ENCODE peak calls at places on chromosome 7, in ten cellular contexts. B, C, U, J, T, R, L, Z, O and Y are unnamed samples.

GRCh38 chr7:138243430-138243829 is 167.2 kb downstream of the AKR1D1 start:
- DNase-seq in C (no peak), B (peak), U (peak), R (no peak), T (no peak), L (no peak), O (no peak), Z (peak), J (no peak), Y (no peak)

GRCh38 chr7:142327555-142327954 is 69.7 kb upstream of the PRSS58 start:
- DNase-seq in Z (no peak), R (no peak), T (no peak), C (no peak), L (no peak), J (no peak), B (no peak), U (no peak), O (no peak), Y (no peak)

GRCh38 chr7:16770657-16771329 is 17.2 kb downstream of the TSPAN13 start:
- DNase-seq in C (no peak), J (no peak), L (no peak), Z (no peak), T (no peak), R (no peak), U (peak), B (no peak), O (no peak), Y (no peak)

GRCh38 chr7:137998250-137998649 is 3.6 kb downstream of the CREB3L2 start:
- DNase-seq in L (no peak), R (no peak), T (no peak), U (no peak), J (no peak), Z (no peak), B (no peak), O (no peak), C (no peak), Y (peak)

GRCh38 chr7:134737561-134738353 is 41.7 kb upstream of the CALD1 start:
- DNase-seq in T (no peak), B (no peak), U (no peak), O (no peak), L (no peak), J (peak), R (no peak), C (no peak), Z (no peak), Y (no peak)

GRCh38 chr7:4725014-4725951 is 43.2 kb downstream of the FOXK1 start:
- DNase-seq in B (peak), R (peak), L (peak), C (peak), U (peak), O (peak), J (no peak), Z (peak), T (peak), Y (peak)

GRCh38 chr7:18638594-18639452 is 143.3 kb downstream of the HDAC9 start:
- DNase-seq in U (no peak), J (peak), B (no peak), C (no peak), O (no peak), L (no peak), T (no peak), Z (peak), R (no peak), Y (no peak)

GRCh38 chr7:80135306-80136104 is 874 bp downstream of the GNAI1 start:
- DNase-seq in Z (peak), C (peak), J (no peak), O (peak), U (peak), T (peak), R (no peak), B (no peak), L (peak), Y (peak)

GRCh38 chr7:1512781-1513656 is 8.8 kb upstream of the INTS1 start:
- DNase-seq in O (no peak), Z (no peak), C (peak), J (no peak), R (peak), T (no peak), U (no peak), L (peak), B (no peak), Y (no peak)

GRCh38 chr7:30310674-30311362 is 26.4 kb downstream of the ZNRF2 start:
- DNase-seq in B (no peak), J (no peak), T (no peak), L (no peak), R (no peak), U (no peak), C (no peak), Z (no peak), O (no peak), Y (no peak)

GRCh38 chr7:79096361-79096805 is 357.1 kb downstream of the MAGI2 start:
- DNase-seq in T (no peak), R (no peak), Z (no peak), U (no peak), C (no peak), L (no peak), O (no peak), B (no peak), J (no peak), Y (no peak)

GRCh38 chr7:101539784-101540183 is 89.3 kb downstream of the MYL10 start:
- DNase-seq in L (no peak), T (no peak), C (no peak), B (no peak), U (no peak), J (no peak), Z (no peak), O (no peak), R (no peak), Y (no peak)

GRCh38 chr7:70836279-70836678 is 295.7 kb upstream of the GALNT17 start:
- DNase-seq in R (no peak), B (no peak), C (no peak), Z (no peak), L (no peak), T (no peak), O (no peak), J (no peak), U (no peak), Y (no peak)

GRCh38 chr7:157139142-157140117 is 704 bp downstream of the UBE3C start:
- DNase-seq in T (no peak), L (peak), R (peak), U (peak), B (peak), J (no peak), O (no peak), Z (peak), C (no peak), Y (no peak)

GRCh38 chr7:45983720-45984032 is 62.6 kb upstream of the IGFBP3 start:
- DNase-seq in T (no peak), J (no peak), B (no peak), Z (no peak), U (no peak), O (no peak), L (no peak), R (no peak), C (peak), Y (no peak)

GRCh38 chr7:22720791-22721786 is 5.9 kb upstream of the IL6 start:
- DNase-seq in C (no peak), O (no peak), Z (no peak), T (no peak), L (no peak), B (no peak), J (no peak), U (no peak), R (no peak), Y (no peak)

GRCh38 chr7:22990588-22990949 is 23.4 kb downstream of the HYCC1 start:
- DNase-seq in Z (no peak), B (no peak), J (peak), L (no peak), U (no peak), R (no peak), T (no peak), O (no peak), C (no peak), Y (no peak)

GRCh38 chr7:51014811-51015210 is 232.1 kb upstream of the GRB10 start:
- DNase-seq in T (no peak), L (no peak), B (peak), C (no peak), Z (no peak), U (no peak), O (no peak), R (no peak), J (no peak), Y (no peak)

GRCh38 chr7:35802649-35803048 is 1.8 kb downstream of the SEPTIN7 start:
- DNase-seq in L (peak), J (no peak), C (peak), T (no peak), R (no peak), Z (no peak), U (no peak), O (no peak), B (no peak), Y (no peak)

GRCh38 chr7:117411539-117411938 is 15.8 kb downstream of the ASZ1 start:
- DNase-seq in R (no peak), T (no peak), C (no peak), U (no peak), Z (no peak), O (no peak), J (no peak), L (no peak), B (no peak), Y (no peak)

GRCh38 chr7:37096341-37096740 is 352.3 kb downstream of the ELMO1 start:
- DNase-seq in C (no peak), R (no peak), T (no peak), O (no peak), J (no peak), B (no peak), L (no peak), Z (no peak), U (no peak), Y (no peak)

GRCh38 chr7:5439209-5439571 is 15.6 kb upstream of the TNRC18 start:
- DNase-seq in R (no peak), J (no peak), L (no peak), O (no peak), Z (no peak), T (no peak), U (no peak), C (no peak), B (no peak), Y (no peak)

GRCh38 chr7:115097175-115097671 is 175.3 kb downstream of the MDFIC start:
- DNase-seq in C (no peak), J (peak), L (no peak), R (no peak), O (no peak), Z (no peak), T (no peak), B (no peak), U (peak), Y (no peak)

GRCh38 chr7:117323585-117323876 is 673 bp upstream of the WNT2 start:
- DNase-seq in L (no peak), C (no peak), T (no peak), Z (no peak), J (no peak), B (no peak), R (no peak), U (peak), O (no peak), Y (peak)

GRCh38 chr7:55524558-55525310 is 47.6 kb downstream of the VOPP1 start:
- DNase-seq in U (no peak), C (no peak), B (no peak), R (no peak), L (no peak), O (no peak), J (no peak), Z (peak), T (no peak), Y (no peak)